ENCODE peak calls at places on chromosomes 3 and 15, in eight cellular contexts. S is activated T-cell treated with anti-CD3 and anti-CD28 coated beads, Interleukin-2, amount 50 U/mL, for 48 hours; V is AG10803; X is fibroblast of mammary gland; F is NCI-H1417; W is nephron progenitor cell; O is cardiac septum; L is foreskin fibroblast. E is an unnamed sample.

GRCh38 chr15:59266015-59266414 is 59.4 kb downstream of the LDHAL6B start:
- DNase-seq in S (no peak), V (no peak), X (no peak), F (no peak), W (no peak), O (no peak), L (no peak), E (no peak)

GRCh38 chr15:73941449-73941848 is 15.2 kb downstream of the LOXL1 start:
- DNase-seq in S (no peak), V (no peak), X (no peak), F (no peak), W (no peak), O (no peak), L (no peak), E (no peak)

GRCh38 chr15:54640874-54641273 is 555.9 kb downstream of the RSL24D1 start:
- DNase-seq in S (no peak), V (no peak), X (no peak), F (no peak), W (no peak), O (no peak), L (no peak), E (no peak)

GRCh38 chr3:126009181-126009580 is 40.2 kb downstream of the ROPN1B start:
- DNase-seq in S (no peak), V (no peak), X (no peak), F (no peak), W (no peak), O (no peak), L (no peak), E (no peak)

GRCh38 chr3:37308247-37308646 is 133.9 kb upstream of the LRRFIP2 start:
- DNase-seq in S (no peak), V (peak), X (peak), F (no peak), W (no peak), O (no peak), L (peak), E (no peak)

GRCh38 chr15:42549052-42549491 is 434 bp downstream of the HAUS2 start:
- DNase-seq in S (no peak), V (peak), X (peak), F (no peak), W (no peak), O (no peak), L (peak), E (peak)

GRCh38 chr3:177488740-177489139 is 291.5 kb upstream of the TBL1XR1 start:
- DNase-seq in S (no peak), V (no peak), X (peak), F (no peak), W (no peak), O (no peak), L (no peak), E (no peak)

GRCh38 chr15:81049835-81050234 is 49.1 kb downstream of the TLNRD1 start:
- DNase-seq in S (no peak), V (no peak), X (no peak), F (peak), W (no peak), O (no peak), L (peak), E (no peak)

GRCh38 chr3:149454746-149455145 is 19.8 kb upstream of the TM4SF4 start:
- DNase-seq in S (no peak), V (peak), X (peak), F (no peak), W (no peak), O (no peak), L (peak), E (no peak)

GRCh38 chr3:5072100-5072816 is 49.8 kb upstream of the ARL8B start:
- DNase-seq in S (no peak), V (peak), X (peak), F (no peak), W (no peak), O (no peak), L (no peak), E (no peak)

GRCh38 chr15:89377842-89378698 is 43.4 kb upstream of the POLG start:
- DNase-seq in S (peak), V (no peak), X (no peak), F (no peak), W (no peak), O (no peak), L (peak), E (no peak)

GRCh38 chr3:182622241-182622545 is 171.1 kb upstream of the ATP11B start:
- DNase-seq in S (no peak), V (no peak), X (no peak), F (no peak), W (no peak), O (no peak), L (no peak), E (no peak)

GRCh38 chr3:135260025-135260424 is 465.0 kb downstream of the EPHB1 start:
- DNase-seq in S (no peak), V (no peak), X (no peak), F (no peak), W (no peak), O (no peak), L (no peak), E (no peak)